ENCODE peak calls at places on chromosomes 16 and 17, in six cellular contexts. Y is body of pancreas; O is nephron progenitor cell; K is CD4-positive, alpha-beta T cell; F is AG04450; Q is coronary artery. V is an unnamed sample.

GRCh38 chr17:45677770-45678169 is 106.3 kb upstream of the CRHR1 start:
- DNase-seq in K (no peak), O (no peak), Q (no peak), Y (no peak), F (no peak), V (no peak)

GRCh38 chr17:31007695-31008373 is 37.0 kb downstream of the RNF135 start:
- DNase-seq in O (no peak), K (no peak), Y (no peak), Q (no peak), F (no peak), V (no peak)

GRCh38 chr16:17474572-17474971 is 3.8 kb upstream of the XYLT1 start:
- DNase-seq in F (no peak), O (no peak), Q (no peak), K (no peak), Y (no peak), V (no peak)

GRCh38 chr17:19287651-19288050 is 50.5 kb downstream of the EPN2 start:
- DNase-seq in Q (no peak), F (no peak), K (no peak), O (no peak), Y (no peak), V (no peak)

GRCh38 chr17:78575899-78576298 is 1.3 kb downstream of the DNAH17 start:
- DNase-seq in Q (no peak), K (no peak), O (no peak), F (no peak), Y (no peak), V (no peak)

GRCh38 chr16:89264800-89265550 is 47.5 kb downstream of the ZNF778 start:
- DNase-seq in O (no peak), K (no peak), Q (no peak), Y (no peak), F (no peak), V (no peak)

GRCh38 chr17:1067282-1067956 is 70.5 kb downstream of the TIMM22 start:
- DNase-seq in O (no peak), F (no peak), K (no peak), Q (no peak), Y (no peak), V (no peak)

GRCh38 chr17:33725675-33726271 is 432.7 kb upstream of the ASIC2 start:
- DNase-seq in O (peak), Y (peak), K (no peak), F (no peak), Q (no peak), V (peak)

GRCh38 chr17:21098934-21099687 is 27.7 kb upstream of the DHRS7B start:
- DNase-seq in K (peak), Y (peak), Q (no peak), F (peak), O (peak), V (peak)

GRCh38 chr16:27242868-27243590 is 25.5 kb downstream of the NSMCE1 start:
- DNase-seq in K (peak), O (peak), Y (no peak), F (peak), Q (no peak), V (no peak)

GRCh38 chr17:58097384-58098088 is 14.3 kb downstream of the DYNLL2 start:
- DNase-seq in O (no peak), Q (no peak), K (no peak), Y (no peak), F (no peak), V (no peak)

GRCh38 chr17:49987290-49987585 is 7.8 kb downstream of the DLX3 start:
- DNase-seq in Q (peak), K (no peak), F (no peak), Y (no peak), O (no peak), V (no peak)

GRCh38 chr16:67415872-67416793 is at the start of gene ZDHHC1:
- DNase-seq in Y (peak), K (no peak), O (peak), Q (no peak), F (no peak), V (peak)

GRCh38 chr16:81401035-81401950 is 43.3 kb upstream of the CMIP start:
- DNase-seq in K (no peak), Y (no peak), O (no peak), Q (no peak), F (peak), V (no peak)

GRCh38 chr16:72094266-72094610 is 591 bp downstream of the DHX38 start:
- DNase-seq in Q (no peak), F (no peak), O (no peak), Y (no peak), K (no peak), V (no peak)

GRCh38 chr17:50627782-50628601 is 6.7 kb upstream of the ABCC3 start:
- DNase-seq in Y (peak), Q (no peak), F (no peak), O (peak), K (no peak), V (peak)

GRCh38 chr17:75875940-75876189 is 2.5 kb downstream of the TRIM47 start:
- DNase-seq in K (no peak), Y (no peak), F (no peak), O (no peak), Q (no peak), V (no peak)

GRCh38 chr17:75876938-75877751 is 1.2 kb downstream of the TRIM47 start:
- DNase-seq in F (peak), Q (peak), Y (peak), O (peak), K (no peak), V (no peak)

GRCh38 chr17:75877752-75878173 is 618 bp downstream of the TRIM47 start:
- DNase-seq in F (no peak), O (peak), K (peak), Q (no peak), Y (peak), V (peak)

GRCh38 chr17:75875182-75875939 is 3.0 kb downstream of the TRIM47 start:
- DNase-seq in F (no peak), Y (peak), K (no peak), O (no peak), Q (no peak), V (no peak)

DNA sequence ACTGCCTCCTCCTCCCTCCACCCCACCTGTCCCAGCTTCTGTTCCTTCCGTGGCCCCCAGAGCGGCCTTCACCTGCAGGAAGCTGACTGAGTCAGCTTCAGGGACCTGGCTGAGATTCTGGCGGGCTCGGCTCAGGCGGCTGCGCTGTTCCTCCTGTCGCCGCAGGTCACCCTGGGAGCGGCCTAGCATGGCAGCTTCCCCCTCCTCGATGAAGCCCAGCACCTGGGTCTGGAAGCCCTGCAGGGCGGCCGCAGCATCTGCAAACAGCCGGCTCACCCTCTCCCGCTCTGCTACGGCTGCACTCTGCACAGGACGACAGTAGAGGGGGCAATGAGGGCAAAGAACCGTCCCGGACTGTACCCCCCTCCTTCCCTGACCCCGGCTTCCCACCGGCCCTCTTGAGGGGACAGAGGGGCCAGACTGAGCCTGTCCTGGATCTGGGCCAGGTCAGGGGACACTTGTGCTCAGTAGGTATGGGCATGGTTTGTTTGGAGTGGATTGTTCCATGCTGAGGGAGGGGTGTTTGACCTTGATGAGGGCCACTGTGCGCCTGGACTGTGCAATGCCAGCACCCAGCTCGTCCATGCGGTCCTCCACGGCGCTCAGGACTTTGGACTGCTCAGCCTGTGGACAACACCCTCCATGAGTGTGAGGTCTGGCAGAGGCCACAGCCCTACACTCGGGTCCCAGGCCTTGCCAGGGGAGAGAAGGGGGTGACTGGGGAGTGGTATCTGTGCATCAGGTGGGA is 2.0 kb downstream of the TRIM47 start:
- DNase-seq in F (no peak), Y (peak), O (peak), K (peak), Q (no peak), V (peak)
- TF ChIP-seq CTCF in F (peak), Y (no peak), O (no peak), K (peak), Q (no peak), V (peak)

GRCh38 chr16:70586731-70587130 is 59.6 kb upstream of the IL34 start:
- DNase-seq in O (no peak), Q (no peak), Y (no peak), K (no peak), F (no peak), V (no peak)

GRCh38 chr16:70579248-70579647 is 55.6 kb downstream of the SF3B3 start:
- DNase-seq in F (no peak), Y (no peak), O (no peak), K (no peak), Q (no peak), V (no peak)

GRCh38 chr16:70579648-70580630 is 56.3 kb downstream of the SF3B3 start:
- DNase-seq in Q (no peak), O (no peak), F (no peak), K (no peak), Y (peak), V (no peak)

GRCh38 chr16:70578035-70578434 is 54.4 kb downstream of the SF3B3 start:
- DNase-seq in O (no peak), F (no peak), Q (no peak), Y (no peak), K (no peak), V (no peak)

DNA sequence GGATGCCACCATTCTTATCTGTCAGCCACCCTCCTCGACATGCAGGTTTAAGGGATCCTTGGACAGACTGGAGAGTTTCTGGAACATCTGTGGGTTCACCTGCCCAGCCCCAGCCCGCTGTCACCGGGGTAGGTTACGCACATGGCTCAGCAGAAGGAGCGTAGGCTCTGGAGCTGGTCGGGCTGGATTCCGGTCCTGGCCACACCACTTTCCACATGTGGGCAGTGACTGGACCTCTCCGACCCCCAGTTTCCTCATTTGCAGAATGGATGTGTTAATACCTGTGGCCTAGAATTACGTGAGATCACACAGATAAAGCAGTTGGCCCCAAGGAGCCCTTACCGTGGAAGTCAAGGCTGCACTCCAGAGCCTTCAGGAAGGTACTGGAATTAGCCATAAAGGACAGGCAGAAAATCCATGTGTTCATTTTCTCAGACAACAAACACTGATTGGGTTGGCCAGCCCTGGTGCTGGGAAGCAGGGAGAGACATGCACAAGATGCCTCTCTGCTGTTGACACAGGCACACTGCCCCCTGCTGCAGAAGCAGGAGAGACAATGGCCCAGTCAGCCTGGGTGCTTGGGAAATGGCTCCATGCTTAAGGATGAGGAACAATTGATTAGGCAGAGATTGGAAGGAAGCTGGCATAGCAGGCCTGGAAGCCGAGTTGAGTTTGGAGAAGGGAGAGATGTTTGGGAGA is 58.8 kb downstream of the SF3B3 start:
- DNase-seq in O (no peak), Y (no peak), F (no peak), K (no peak), Q (no peak), V (no peak)
- TF ChIP-seq CTCF in O (no peak), Y (no peak), F (peak), K (no peak), Q (no peak), V (no peak)

GRCh38 chr16:85563515-85564276 is 49.4 kb upstream of the GSE1 start:
- DNase-seq in F (no peak), Y (peak), O (peak), K (no peak), Q (no peak), V (no peak)

GRCh38 chr16:85565340-85565739 is 47.8 kb upstream of the GSE1 start:
- DNase-seq in O (no peak), Y (no peak), K (no peak), Q (no peak), F (no peak), V (no peak)

GRCh38 chr16:85565796-85566501 is 47.2 kb upstream of the GSE1 start:
- DNase-seq in O (no peak), K (no peak), Q (no peak), F (no peak), Y (no peak), V (no peak)

GRCh38 chr16:85563031-85563430 is 50.1 kb upstream of the GSE1 start:
- DNase-seq in F (no peak), Y (no peak), O (no peak), Q (no peak), K (no peak), V (no peak)

GRCh38 chr16:85564277-85565051 is 48.7 kb upstream of the GSE1 start:
- DNase-seq in F (no peak), K (no peak), Q (no peak), O (no peak), Y (peak), V (no peak)
- TF ChIP-seq CTCF in F (peak), K (peak), Q (no peak), O (peak), Y (no peak), V (peak)

GRCh38 chr17:7186241-7186640 is 7.1 kb upstream of the ASGR1 start:
- DNase-seq in F (no peak), O (no peak), Y (no peak), K (no peak), Q (no peak), V (no peak)
- TF ChIP-seq CTCF in F (peak), O (no peak), Y (no peak), K (no peak), Q (no peak), V (no peak)

GRCh38 chr17:10384175-10384574 is 11.4 kb upstream of the MYH13 start:
- DNase-seq in Y (no peak), K (no peak), O (peak), Q (no peak), F (no peak), V (peak)
- TF ChIP-seq CTCF in Y (no peak), K (no peak), O (no peak), Q (no peak), F (no peak), V (no peak)